ENCODE peak calls at places on chromosomes 6 and 20, in ten cellular contexts. F, K, P, B, J, T, Z, V, M and I are unnamed samples. For H4K20me1, the result is how much of the 10 kb centered on the place peaks cover.

GRCh38 chr6:40352527-40353170 is 234.5 kb downstream of the LRFN2 start:
- DNase-seq in P (no peak), M (no peak), T (no peak), K (no peak), F (no peak), V (no peak), Z (no peak), J (no peak), B (no peak), I (no peak)

GRCh38 chr6:113953346-113953745 is 17.6 kb downstream of the HDAC2 start:
- DNase-seq in J (no peak), B (peak), Z (no peak), V (peak), K (no peak), P (no peak), T (no peak), M (no peak), F (no peak), I (no peak)

GRCh38 chr6:37160922-37161778 is 8.8 kb upstream of the PIM1 start:
- DNase-seq in M (peak), Z (no peak), T (peak), V (peak), K (no peak), B (peak), P (no peak), F (no peak), J (no peak), I (no peak)

GRCh38 chr6:41209547-41209951 is 8.6 kb upstream of the TREML2 start:
- DNase-seq in Z (no peak), J (no peak), M (peak), K (no peak), F (no peak), T (no peak), P (no peak), B (no peak), V (no peak), I (no peak)

GRCh38 chr6:142700032-142700431 is 244.9 kb downstream of the HIVEP2 start:
- DNase-seq in F (no peak), V (no peak), M (no peak), P (no peak), Z (no peak), B (no peak), T (peak), K (no peak), J (no peak), I (no peak)

GRCh38 chr6:52590634-52590985 is 13.8 kb upstream of the TRAM2 start:
- DNase-seq in M (no peak), T (no peak), V (peak), B (no peak), F (no peak), Z (no peak), J (no peak), K (no peak), P (no peak), I (no peak)

GRCh38 chr20:1368448-1369199 is 24.2 kb downstream of the FKBP1A start:
- DNase-seq in J (no peak), T (no peak), K (no peak), M (no peak), F (no peak), V (peak), P (no peak), B (peak), Z (no peak), I (no peak)

GRCh38 chr6:105193647-105194046 is 13.8 kb upstream of the POPDC3 start:
- DNase-seq in T (no peak), F (no peak), K (no peak), M (no peak), V (peak), J (no peak), P (no peak), Z (no peak), B (no peak), I (no peak)

GRCh38 chr6:169099411-169100202 is 154.0 kb downstream of the THBS2 start:
- DNase-seq in Z (no peak), B (peak), T (no peak), F (peak), V (peak), P (peak), J (peak), M (peak), K (no peak), I (no peak)

GRCh38 chr20:10540636-10541493 is 105.8 kb downstream of the SLX4IP start:
- DNase-seq in K (peak), P (no peak), F (no peak), B (peak), T (no peak), J (no peak), M (peak), Z (no peak), V (peak), I (no peak)

GRCh38 chr6:163128324-163128723 is 286.2 kb upstream of the QKI start:
- DNase-seq in T (no peak), K (no peak), J (no peak), V (no peak), Z (peak), B (no peak), P (no peak), M (no peak), F (no peak), I (no peak)

GRCh38 chr6:32944265-32944664 is 3.4 kb upstream of the HLA-DMB start:
- DNase-seq in P (no peak), V (no peak), B (no peak), J (no peak), Z (no peak), F (no peak), K (no peak), M (no peak), T (peak), I (peak)

GRCh38 chr6:7171119-7171518 is 63.4 kb downstream of the RREB1 start:
- DNase-seq in J (no peak), T (peak), F (no peak), M (peak), K (no peak), P (no peak), Z (no peak), V (no peak), B (no peak), I (peak)

GRCh38 chr6:85436408-85436807 is 13.5 kb upstream of the NT5E start:
- DNase-seq in J (no peak), T (no peak), K (no peak), V (peak), Z (no peak), F (no peak), B (no peak), M (no peak), P (no peak), I (no peak)

GRCh38 chr6:112464901-112465661 is 118.0 kb downstream of the RFPL4B start:
- DNase-seq in K (peak), P (no peak), F (no peak), M (no peak), B (no peak), J (no peak), Z (no peak), T (no peak), V (no peak), I (no peak)

GRCh38 chr6:107345398-107345797 is 114.0 kb downstream of the PDSS2 start:
- DNase-seq in J (no peak), V (no peak), K (no peak), B (no peak), M (no peak), Z (no peak), P (no peak), F (no peak), T (peak), I (no peak)

DNA sequence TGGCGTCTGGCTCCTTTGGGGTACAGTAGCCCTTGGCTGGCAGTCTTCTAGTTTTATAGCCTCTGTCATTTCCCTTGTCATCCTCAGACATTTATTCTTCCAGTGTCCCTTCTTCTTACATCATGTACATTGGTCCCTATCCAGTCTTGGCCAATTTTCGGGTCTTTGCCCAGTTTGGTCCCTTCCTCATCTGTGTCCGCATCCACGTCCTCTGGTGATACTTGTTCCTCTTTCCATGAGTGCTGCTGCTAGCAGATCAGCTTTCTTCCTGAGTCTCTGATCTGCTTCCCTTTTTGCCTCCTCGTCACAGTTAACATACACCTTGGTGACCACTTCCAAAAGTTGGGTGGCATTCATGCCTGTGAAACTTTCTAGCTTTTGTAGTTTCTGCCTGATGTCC is 86.2 kb upstream of the GPR6 start:
- DNase-seq in F (no peak), M (no peak), B (no peak), Z (no peak), P (no peak), V (no peak), J (no peak), K (peak), T (no peak), I (no peak)
- H4K20me1 ChIP-seq in F (under half), M (under half), B (under half), Z (under half), P (under half), V (under half), J (under half), K (under half), T (under half), I (under half)

GRCh38 chr20:32582659-32583580 is 2.2 kb downstream of the NOL4L start:
- DNase-seq in Z (peak), K (no peak), M (peak), F (peak), J (no peak), V (no peak), B (no peak), T (peak), P (peak), I (no peak)

GRCh38 chr20:32583581-32584045 is 1.5 kb downstream of the NOL4L start:
- DNase-seq in T (peak), V (no peak), J (no peak), Z (no peak), F (peak), K (no peak), P (peak), M (peak), B (no peak), I (no peak)

GRCh38 chr20:32580970-32581838 is 3.9 kb downstream of the NOL4L start:
- DNase-seq in F (peak), P (peak), Z (peak), V (no peak), T (peak), J (no peak), B (no peak), K (no peak), M (peak), I (no peak)

GRCh38 chr20:32580608-32580969 is 4.5 kb downstream of the NOL4L start:
- DNase-seq in K (no peak), F (no peak), J (no peak), P (no peak), B (no peak), T (no peak), Z (no peak), V (no peak), M (no peak), I (no peak)

DNA sequence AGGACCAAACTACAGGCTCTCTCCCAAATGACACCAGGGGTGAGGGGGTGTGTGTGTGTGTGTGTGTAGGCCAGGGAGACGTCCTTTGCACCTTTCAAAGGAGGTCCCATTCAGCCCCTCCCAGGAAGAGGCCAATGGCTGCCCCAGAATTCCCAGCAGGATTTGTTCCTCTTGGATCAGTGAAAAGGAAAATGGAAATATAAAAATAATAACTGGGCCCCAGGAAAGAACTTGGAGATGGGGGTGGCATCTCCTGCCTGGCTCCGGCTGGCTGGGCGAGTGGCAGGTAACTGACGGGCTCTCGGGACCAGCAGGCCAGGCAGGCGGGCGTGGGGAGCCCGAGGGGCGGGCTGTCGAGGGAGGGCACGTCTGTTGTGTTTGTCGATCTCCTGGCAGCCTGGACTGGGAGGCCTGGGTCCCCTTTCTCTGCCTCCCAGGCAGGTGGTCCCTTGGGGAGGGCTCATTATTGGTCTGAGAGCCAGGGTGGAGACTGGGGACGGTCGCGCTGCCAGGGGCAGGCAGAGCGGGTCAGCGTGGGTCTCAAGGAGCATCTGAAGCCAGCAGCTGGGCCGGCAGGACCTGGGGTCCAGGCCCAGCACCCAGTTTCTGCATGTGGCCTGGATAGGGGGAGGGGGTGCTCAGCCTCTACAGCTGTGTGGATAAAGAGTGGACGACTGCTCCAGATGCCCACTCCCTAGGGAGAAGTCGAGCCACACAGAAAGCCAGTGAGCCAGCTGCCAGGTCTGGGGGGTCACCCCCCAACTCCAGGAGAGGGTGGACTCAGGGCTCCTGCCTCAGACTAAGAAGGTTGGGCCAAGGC is 3.1 kb downstream of the NOL4L start:
- DNase-seq in K (no peak), J (no peak), B (no peak), V (no peak), M (peak), P (peak), T (no peak), F (peak), Z (no peak), I (no peak)
- H4K20me1 ChIP-seq in K (under half), J (under half), B (under half), V (under half), M (under half), P (under half), T (under half), F (under half), Z (under half), I (under half)

DNA sequence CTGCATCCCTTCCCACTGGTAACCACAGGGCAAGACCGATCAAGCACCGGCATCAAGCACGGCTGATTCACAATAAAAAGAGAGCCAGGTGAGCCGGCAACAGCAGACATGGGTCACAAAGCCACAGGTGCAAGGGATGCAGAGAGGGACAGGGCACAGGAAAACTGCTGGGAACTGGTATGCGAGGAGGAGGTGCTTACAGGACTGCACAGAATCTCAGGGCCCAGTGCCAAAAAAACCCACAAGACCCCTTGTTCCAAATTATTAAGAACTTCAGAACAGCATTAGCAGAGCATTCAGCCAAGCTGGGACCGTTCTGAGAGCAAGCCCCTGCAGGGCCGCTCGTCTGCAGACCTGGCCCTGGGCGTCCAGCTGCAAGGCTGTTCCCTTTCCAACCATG is 35.4 kb downstream of the BFSP1 start:
- DNase-seq in F (no peak), P (no peak), Z (no peak), K (no peak), M (no peak), V (no peak), T (no peak), B (no peak), J (no peak), I (no peak)
- H4K20me1 ChIP-seq in F (under half), P (under half), Z (under half), K (under half), M (under half), V (under half), T (under half), B (under half), J (under half), I (under half)

GRCh38 chr20:63284544-63284949 is 8.4 kb upstream of the COL20A1 start:
- DNase-seq in T (no peak), Z (no peak), F (no peak), P (no peak), V (no peak), K (no peak), B (no peak), J (no peak), M (no peak), I (no peak)
- H4K20me1 ChIP-seq in T (under half), Z (under half), F (under half), P (under half), V (half or more), K (under half), B (under half), J (under half), M (under half), I (under half)

GRCh38 chr6:106321940-106322339 is 3.6 kb downstream of the ATG5 start:
- DNase-seq in Z (no peak), V (no peak), P (no peak), B (no peak), M (no peak), K (no peak), T (no peak), J (no peak), F (no peak), I (no peak)

GRCh38 chr6:106316376-106316769 is 9.2 kb downstream of the ATG5 start:
- DNase-seq in T (no peak), V (no peak), P (no peak), J (no peak), M (no peak), K (no peak), B (no peak), Z (no peak), F (no peak), I (no peak)

GRCh38 chr6:106315765-106316375 is 9.7 kb downstream of the ATG5 start:
- DNase-seq in K (no peak), P (no peak), M (no peak), V (no peak), T (no peak), F (no peak), B (peak), Z (no peak), J (no peak), I (no peak)

GRCh38 chr6:106318061-106318460 is 7.5 kb downstream of the ATG5 start:
- DNase-seq in M (no peak), K (no peak), F (no peak), B (no peak), J (no peak), Z (no peak), P (no peak), T (no peak), V (no peak), I (no peak)

GRCh38 chr6:106318851-106319250 is 6.7 kb downstream of the ATG5 start:
- DNase-seq in P (no peak), B (no peak), T (no peak), J (no peak), F (no peak), Z (no peak), M (no peak), V (no peak), K (no peak), I (no peak)
- H4K20me1 ChIP-seq in P (under half), B (under half), T (under half), J (under half), F (under half), Z (under half), M (under half), V (under half), K (under half), I (under half)

GRCh38 chr20:21312813-21313471 is 9.8 kb downstream of the XRN2 start:
- DNase-seq in V (no peak), B (no peak), P (no peak), F (no peak), T (no peak), K (no peak), Z (no peak), M (no peak), J (no peak), I (no peak)
- H4K20me1 ChIP-seq in V (half or more), B (half or more), P (half or more), F (half or more), T (under half), K (half or more), Z (half or more), M (half or more), J (under half), I (half or more)

GRCh38 chr6:1065986-1066385 is 245.9 kb upstream of the FOXQ1 start:
- DNase-seq in J (no peak), F (no peak), V (no peak), P (peak), Z (no peak), B (no peak), T (no peak), K (no peak), M (no peak), I (no peak)
- H4K20me1 ChIP-seq in J (under half), F (under half), V (under half), P (under half), Z (under half), B (under half), T (under half), K (under half), M (under half), I (under half)

DNA sequence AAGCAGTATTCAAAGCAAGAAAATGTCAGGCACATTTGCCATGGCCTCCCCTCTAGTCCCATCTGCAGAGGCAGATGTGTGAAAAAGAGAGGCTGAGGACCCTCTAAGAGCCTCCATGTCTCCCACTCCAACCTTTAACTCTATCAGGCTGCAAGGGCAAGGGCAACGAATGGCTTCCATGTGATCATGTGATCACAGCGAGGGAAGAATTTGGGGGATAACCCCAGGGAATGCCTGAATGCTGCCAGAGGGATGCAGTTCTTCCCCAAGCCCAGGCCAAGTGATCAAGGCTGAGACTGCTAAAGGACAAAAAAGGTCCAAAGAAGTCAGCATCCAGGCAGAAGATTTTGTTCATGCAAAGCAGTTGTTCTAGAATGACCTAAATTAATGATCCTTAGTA is 4.9 kb downstream of the CHD6 start:
- DNase-seq in J (no peak), V (no peak), F (no peak), B (no peak), P (peak), K (no peak), T (no peak), M (no peak), Z (no peak), I (no peak)
- H4K20me1 ChIP-seq in J (under half), V (half or more), F (half or more), B (half or more), P (half or more), K (half or more), T (under half), M (half or more), Z (half or more), I (under half)

DNA sequence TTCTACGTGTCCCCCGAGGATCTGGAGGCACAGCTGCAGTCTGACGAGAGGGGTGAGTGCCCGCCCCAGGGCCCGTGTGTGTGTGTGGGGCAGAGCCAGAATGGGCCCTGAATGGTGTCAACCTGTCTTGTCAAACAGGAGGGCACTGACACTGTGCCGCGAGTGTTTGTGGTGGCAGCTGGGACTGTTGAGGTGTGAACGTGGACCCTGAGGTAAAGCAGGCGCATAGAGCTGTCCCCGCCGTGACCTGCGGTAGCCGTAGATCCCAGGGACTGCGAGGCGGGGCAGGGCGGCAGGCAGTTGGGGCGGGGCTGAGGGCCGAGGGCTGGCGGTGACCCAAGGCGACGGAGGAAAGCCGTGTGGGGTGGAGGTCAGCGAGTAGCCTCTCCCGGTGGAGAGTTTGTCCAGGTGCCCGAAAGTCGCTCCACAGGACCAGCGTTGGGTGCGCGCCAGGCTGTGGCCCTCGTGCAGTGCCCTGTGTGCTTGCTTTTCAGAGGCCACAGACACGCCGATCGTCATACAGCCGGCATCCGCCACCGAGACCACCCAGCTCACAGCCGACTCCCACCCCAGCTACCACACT is 25.2 kb downstream of the UCKL1 start:
- DNase-seq in V (no peak), F (no peak), T (no peak), M (no peak), P (no peak), J (no peak), Z (no peak), B (no peak), K (no peak), I (no peak)
- H4K20me1 ChIP-seq in V (half or more), F (under half), T (under half), M (under half), P (under half), J (under half), Z (under half), B (under half), K (under half), I (under half)

GRCh38 chr6:108589244-108589730 is 28.6 kb downstream of the FOXO3 start:
- DNase-seq in V (peak), M (peak), K (peak), B (peak), Z (peak), J (peak), F (peak), T (peak), P (peak), I (peak)
- H4K20me1 ChIP-seq in V (half or more), M (under half), K (half or more), B (under half), Z (under half), J (under half), F (under half), T (under half), P (under half), I (under half)